ENCODE peak calls at places on chromosomes 7 and 10, in five cellular contexts. Q is AG04449, P is pancreas, F is cardiac muscle cell, N is AG04450. M is an unnamed sample.

GRCh38 chr10:5064656-5065055 is 29.6 kb upstream of the AKR1C3 start:
- DNase-seq in P (no peak), N (no peak), Q (peak; percentile 37), F (no peak), M (peak; percentile 33)

GRCh38 chr10:125057158-125058001 is 103.0 kb downstream of the CTBP2 start:
- DNase-seq in N (peak; percentile 94), Q (no peak), P (no peak), F (peak; percentile 96), M (peak; percentile 95)

GRCh38 chr7:128939861-128940410 is 2.2 kb downstream of the IRF5 start:
- DNase-seq in N (no peak), Q (no peak), P (no peak), F (no peak), M (no peak)

GRCh38 chr10:12729885-12730284 is 271.6 kb downstream of the CCDC3 start:
- DNase-seq in F (no peak), Q (no peak), N (no peak), P (no peak), M (no peak)

GRCh38 chr7:111871283-111871682 is 309.0 kb upstream of the IMMP2L start:
- DNase-seq in P (no peak), F (no peak), Q (no peak), N (no peak), M (no peak)

GRCh38 chr7:1734331-1734730 is 64.3 kb downstream of the ELFN1 start:
- DNase-seq in Q (no peak), P (no peak), N (no peak), F (no peak), M (no peak)

GRCh38 chr10:77756319-77757232 is 119.0 kb upstream of the KCNMA1 start:
- DNase-seq in Q (no peak), F (peak; percentile 84), N (peak; percentile 43), P (peak; percentile 5), M (peak; percentile 88)

GRCh38 chr10:86367339-86367951 is 850 bp upstream of the GRID1 start:
- DNase-seq in Q (no peak), P (no peak), N (no peak), F (peak; percentile 24), M (peak; percentile 15)

GRCh38 chr10:78381072-78381471 is 347.4 kb downstream of the RPS24 start:
- DNase-seq in F (no peak), P (no peak), Q (no peak), N (no peak), M (no peak)

GRCh38 chr10:3811331-3811870 is 26.4 kb upstream of the KLF6 start:
- DNase-seq in N (no peak), F (peak; percentile 69), P (peak; percentile 58), Q (no peak), M (peak; percentile 96)

GRCh38 chr7:106058925-106059324 is 53.2 kb downstream of the SYPL1 start:
- DNase-seq in Q (no peak), F (no peak), N (no peak), P (no peak), M (no peak)

GRCh38 chr7:34107306-34107705 is 202.0 kb downstream of the BMPER start:
- DNase-seq in P (no peak), Q (no peak), F (peak; percentile 86), N (no peak), M (peak; percentile 59)

GRCh38 chr7:44048031-44048795 is 3.7 kb downstream of the DBNL start:
- DNase-seq in Q (no peak), N (no peak), F (no peak), P (no peak), M (no peak)

GRCh38 chr7:141073641-141074161 is at the start of gene TMEM178B:
- DNase-seq in P (no peak), N (no peak), Q (no peak), F (no peak), M (no peak)

GRCh38 chr7:114082934-114083647 is 164.3 kb upstream of the PPP1R3A start:
- DNase-seq in Q (no peak), P (peak; percentile 8), N (no peak), F (peak; percentile 24), M (no peak)

GRCh38 chr10:62335326-62335725 is 38.8 kb upstream of the ZNF365 start:
- DNase-seq in Q (no peak), N (no peak), F (peak; percentile 7), P (no peak), M (peak; percentile 24)

GRCh38 chr7:82249979-82250378 is 193.6 kb downstream of the CACNA2D1 start:
- DNase-seq in F (no peak), Q (no peak), P (no peak), N (no peak), M (no peak)

GRCh38 chr7:47357863-47358262 is 224.0 kb downstream of the TNS3 start:
- DNase-seq in F (no peak), N (no peak), P (no peak), Q (no peak), M (no peak)

GRCh38 chr10:122990278-122990677 is 10.1 kb downstream of the PSTK start:
- DNase-seq in P (no peak), N (no peak), F (no peak), Q (no peak), M (no peak)

GRCh38 chr7:48390381-48391327 is 219.4 kb downstream of the ABCA13 start:
- DNase-seq in P (no peak), Q (no peak), F (peak; percentile 7), N (no peak), M (peak; percentile 45)

GRCh38 chr10:102835007-102835482 is 2.2 kb downstream of the CYP17A1 start:
- DNase-seq in Q (no peak), N (peak; percentile 59), F (peak; percentile 85), P (peak; percentile 54), M (peak; percentile 83)

GRCh38 chr7:141754939-141755338 is 9.0 kb upstream of the TAS2R3 start:
- DNase-seq in Q (no peak), N (no peak), F (peak; percentile 28), P (no peak), M (peak; percentile 46)

GRCh38 chr10:86344714-86345161 is 21.9 kb downstream of the GRID1 start:
- DNase-seq in P (no peak), F (no peak), N (no peak), Q (no peak), M (no peak)

GRCh38 chr10:128147064-128147463 is 20.8 kb upstream of the MKI67 start:
- DNase-seq in N (no peak), Q (no peak), F (no peak), P (no peak), M (no peak)

GRCh38 chr7:30313348-30313747 is 29.0 kb downstream of the ZNRF2 start:
- DNase-seq in N (no peak), Q (no peak), P (no peak), F (no peak), M (no peak)

GRCh38 chr10:22716943-22717342 is 2.6 kb upstream of the PIP4K2A start:
- DNase-seq in N (no peak), F (no peak), P (no peak), Q (no peak), M (no peak)

GRCh38 chr10:2839081-2839725 is 228.1 kb upstream of the PFKP start:
- DNase-seq in F (peak; percentile 4), P (peak; percentile 7), N (no peak), Q (no peak), M (peak; percentile 2)

GRCh38 chr10:45418417-45418858 is 44.4 kb downstream of the ALOX5 start:
- DNase-seq in P (no peak), F (no peak), Q (no peak), N (no peak), M (no peak)

GRCh38 chr10:52955337-52955736 is 182.8 kb upstream of the MBL2 start:
- DNase-seq in N (no peak), Q (no peak), F (no peak), P (no peak), M (no peak)
- H3K4me3 ChIP-seq in N (no peak overlapping the region), Q (no peak overlapping the region), F (no peak overlapping the region), P (no peak overlapping the region), M (no peak overlapping the region)

DNA sequence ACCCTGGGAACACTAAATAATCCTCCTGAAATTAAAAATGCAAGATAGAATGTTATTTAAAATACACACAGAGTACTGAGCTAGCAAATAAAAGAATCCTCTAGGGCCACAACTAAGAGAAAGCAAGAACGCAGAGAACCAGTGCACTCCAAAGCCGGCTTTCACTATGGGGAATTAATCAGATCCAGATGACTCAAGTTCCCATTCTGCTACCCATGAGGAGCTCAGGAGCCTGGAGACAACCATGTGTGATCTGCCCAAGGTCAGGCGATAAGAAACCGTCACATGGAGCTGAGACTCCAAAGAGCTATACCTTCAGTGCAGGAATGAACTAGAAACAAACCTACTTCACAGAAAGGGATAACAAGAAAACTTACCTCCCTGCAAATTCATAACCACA is 19.5 kb upstream of the CYREN start:
- DNase-seq in F (no peak), Q (no peak), N (no peak), P (no peak), M (peak; percentile 58)
- TF ChIP-seq CTCF in F (no peak), Q (no peak), N (no peak), P (no peak), M (no peak)

GRCh38 chr10:101816375-101816773 is 1.9 kb downstream of the OGA start:
- DNase-seq in P (no peak), Q (no peak), F (no peak), N (no peak), M (no peak)
- H3K4me3 ChIP-seq in P (peak overlapping the region; percentile 99), Q (peak overlapping the region; percentile 99), F (peak overlapping the region; percentile 81), N (peak overlapping the region; percentile 98), M (peak overlapping the region; percentile 96)

GRCh38 chr10:32982293-32982709 is 24.3 kb upstream of the ITGB1 start:
- DNase-seq in P (no peak), Q (no peak), F (peak; percentile 81), N (peak; percentile 74), M (peak; percentile 90)

GRCh38 chr10:32979041-32979440 is 21.0 kb upstream of the ITGB1 start:
- DNase-seq in P (no peak), F (no peak), Q (no peak), N (no peak), M (no peak)

GRCh38 chr10:32980242-32980557 is 22.2 kb upstream of the ITGB1 start:
- DNase-seq in N (no peak), Q (no peak), F (no peak), P (no peak), M (no peak)

GRCh38 chr10:32981760-32982159 is 23.7 kb upstream of the ITGB1 start:
- DNase-seq in P (peak; percentile 67), Q (no peak), F (peak; percentile 86), N (no peak), M (peak; percentile 58)

GRCh38 chr10:32980558-32981468 is 22.8 kb upstream of the ITGB1 start:
- DNase-seq in N (peak; percentile 97), F (peak; percentile 98), P (peak; percentile 83), Q (peak; percentile 97), M (peak; percentile 98)
- TF ChIP-seq CTCF in N (peak; percentile 8), F (no peak), P (no peak), Q (no peak), M (peak; percentile 7)

DNA sequence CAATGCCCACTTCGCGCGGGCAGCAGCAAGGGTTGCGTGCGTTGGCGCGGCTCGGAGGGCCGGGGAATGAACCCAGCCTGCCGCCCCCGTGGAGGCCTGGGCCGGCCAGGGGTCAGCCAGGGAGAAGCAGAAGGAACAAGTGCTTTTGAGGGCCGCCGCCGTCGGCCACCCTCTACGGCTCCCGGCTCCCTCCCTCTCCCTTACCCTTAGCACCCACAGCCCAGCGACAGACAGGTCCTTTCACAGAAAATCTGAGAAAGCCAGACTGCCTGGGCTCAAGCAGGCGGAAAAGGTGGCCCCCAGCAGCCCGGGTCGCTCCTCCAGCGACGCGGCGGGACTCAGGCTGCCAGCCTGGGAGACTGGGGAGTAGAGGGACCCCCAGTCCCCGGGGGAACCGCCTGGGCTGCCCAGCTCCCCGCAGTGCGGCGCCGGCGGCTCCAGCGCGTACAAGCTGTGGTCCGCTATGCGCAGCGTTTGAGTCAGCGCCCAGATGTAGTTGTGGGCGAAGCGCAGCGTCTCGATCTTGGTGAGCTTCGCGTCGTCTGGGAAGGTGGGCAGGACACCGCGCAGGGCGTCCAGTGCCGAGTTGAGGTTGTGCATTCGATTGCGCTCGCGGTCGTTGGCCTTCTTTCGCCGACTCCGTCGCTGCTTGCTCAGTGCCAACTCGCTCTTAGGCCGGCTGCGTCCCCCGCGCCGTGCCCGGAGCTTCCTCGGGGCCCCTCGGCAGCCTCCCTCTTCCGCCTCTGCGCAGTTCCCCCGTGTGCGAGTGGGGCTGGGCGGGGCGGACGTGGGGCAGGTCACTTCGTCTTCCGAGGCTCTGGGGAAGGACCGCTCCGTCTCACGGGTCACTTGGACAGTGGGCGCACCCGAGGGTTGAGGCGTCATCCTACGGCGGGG is 815 bp downstream of the NEUROG3 start:
- DNase-seq in F (no peak), P (no peak), N (no peak), Q (no peak), M (no peak)
- H3K4me3 ChIP-seq in F (no peak overlapping the region), P (peak overlapping the region; percentile 4), N (no peak overlapping the region), Q (no peak overlapping the region), M (no peak overlapping the region)

M was measured in choroid plexus epithelial cell.